ENCODE peak calls at places on chromosomes 16 and 17, in seven cellular contexts. One of them, this sample, is unnamed.

GRCh38 chr16:74605332-74605731 is 1.6 kb downstream of the GLG1 start:
- DNase-seq in heart left ventricle: no peak
- DNase-seq in Peyer's patch: no peak
- DNase-seq in IMR-90: no peak
- DNase-seq in NB4: no peak
- DNase-seq in breast epithelium: no peak
- DNase-seq in A549: no peak
- DNase-seq in this sample: no peak

GRCh38 chr17:39208893-39209292 is 8.8 kb downstream of the RPL19 start:
- DNase-seq in Peyer's patch: peak
- DNase-seq in heart left ventricle: no peak
- DNase-seq in breast epithelium: no peak
- DNase-seq in NB4: peak
- DNase-seq in A549: no peak
- DNase-seq in IMR-90: no peak
- DNase-seq in this sample: no peak

GRCh38 chr17:73630531-73630930 is 13.7 kb downstream of the SDK2 start:
- DNase-seq in IMR-90: no peak
- DNase-seq in NB4: no peak
- DNase-seq in A549: no peak
- DNase-seq in breast epithelium: no peak
- DNase-seq in Peyer's patch: no peak
- DNase-seq in heart left ventricle: no peak
- DNase-seq in this sample: no peak

GRCh38 chr17:2230877-2231276 is 72.7 kb downstream of the SMG6 start:
- DNase-seq in IMR-90: peak
- DNase-seq in A549: no peak
- DNase-seq in breast epithelium: no peak
- DNase-seq in Peyer's patch: no peak
- DNase-seq in NB4: no peak
- DNase-seq in heart left ventricle: no peak
- DNase-seq in this sample: no peak

GRCh38 chr16:64459821-64460220 is 662.0 kb downstream of the CDH11 start:
- DNase-seq in breast epithelium: no peak
- DNase-seq in Peyer's patch: no peak
- DNase-seq in heart left ventricle: peak
- DNase-seq in A549: no peak
- DNase-seq in NB4: no peak
- DNase-seq in IMR-90: peak
- DNase-seq in this sample: no peak

GRCh38 chr17:9409026-9409425 is 166.6 kb downstream of the STX8 start:
- DNase-seq in IMR-90: no peak
- DNase-seq in NB4: no peak
- DNase-seq in heart left ventricle: no peak
- DNase-seq in A549: no peak
- DNase-seq in Peyer's patch: no peak
- DNase-seq in breast epithelium: no peak
- DNase-seq in this sample: no peak

GRCh38 chr17:39225974-39226683 is 384 bp upstream of the STAC2 start:
- DNase-seq in A549: peak
- DNase-seq in Peyer's patch: peak
- DNase-seq in IMR-90: peak
- DNase-seq in heart left ventricle: peak
- DNase-seq in breast epithelium: peak
- DNase-seq in NB4: no peak
- DNase-seq in this sample: no peak

GRCh38 chr17:4407216-4407615 is 26.5 kb upstream of the SPNS3 start:
- DNase-seq in breast epithelium: peak
- DNase-seq in heart left ventricle: no peak
- DNase-seq in NB4: no peak
- DNase-seq in Peyer's patch: no peak
- DNase-seq in A549: no peak
- DNase-seq in IMR-90: no peak
- DNase-seq in this sample: no peak

GRCh38 chr17:2054740-2055493 is at the start of gene HIC1:
- DNase-seq in NB4: peak
- DNase-seq in Peyer's patch: peak
- DNase-seq in A549: peak
- DNase-seq in IMR-90: peak
- DNase-seq in breast epithelium: peak
- DNase-seq in heart left ventricle: peak
- DNase-seq in this sample: peak

GRCh38 chr17:68294196-68294555 is 2.9 kb downstream of the ARSG start:
- DNase-seq in NB4: peak
- DNase-seq in IMR-90: no peak
- DNase-seq in Peyer's patch: no peak
- DNase-seq in A549: no peak
- DNase-seq in heart left ventricle: no peak
- DNase-seq in breast epithelium: no peak
- DNase-seq in this sample: no peak

GRCh38 chr17:75950850-75951554 is 10.2 kb upstream of the FBF1 start:
- DNase-seq in NB4: no peak
- DNase-seq in IMR-90: peak
- DNase-seq in Peyer's patch: no peak
- DNase-seq in heart left ventricle: no peak
- DNase-seq in breast epithelium: no peak
- DNase-seq in A549: no peak
- DNase-seq in this sample: no peak

GRCh38 chr17:37698856-37699255 is 46.0 kb downstream of the HNF1B start:
- DNase-seq in A549: no peak
- DNase-seq in NB4: no peak
- DNase-seq in Peyer's patch: no peak
- DNase-seq in heart left ventricle: no peak
- DNase-seq in breast epithelium: no peak
- DNase-seq in IMR-90: no peak
- DNase-seq in this sample: no peak

GRCh38 chr17:50278526-50279180 is 4.4 kb downstream of the TMEM92 start:
- DNase-seq in Peyer's patch: no peak
- DNase-seq in heart left ventricle: no peak
- DNase-seq in IMR-90: no peak
- DNase-seq in NB4: no peak
- DNase-seq in A549: no peak
- DNase-seq in breast epithelium: no peak
- DNase-seq in this sample: no peak

GRCh38 chr17:80277751-80278671 is 17.4 kb downstream of the RNF213 start:
- DNase-seq in heart left ventricle: no peak
- DNase-seq in Peyer's patch: no peak
- DNase-seq in IMR-90: no peak
- DNase-seq in NB4: no peak
- DNase-seq in A549: no peak
- DNase-seq in breast epithelium: peak
- DNase-seq in this sample: no peak

GRCh38 chr16:10965440-10966039 is 21.2 kb downstream of the CLEC16A start:
- DNase-seq in breast epithelium: no peak
- DNase-seq in NB4: peak
- DNase-seq in IMR-90: no peak
- DNase-seq in heart left ventricle: no peak
- DNase-seq in A549: no peak
- DNase-seq in Peyer's patch: no peak
- DNase-seq in this sample: no peak

GRCh38 chr16:7321661-7322060 is 11.0 kb upstream of the RBFOX1 start:
- DNase-seq in breast epithelium: no peak
- DNase-seq in NB4: peak
- DNase-seq in IMR-90: no peak
- DNase-seq in Peyer's patch: no peak
- DNase-seq in heart left ventricle: no peak
- DNase-seq in A549: no peak
- DNase-seq in this sample: no peak

DNA sequence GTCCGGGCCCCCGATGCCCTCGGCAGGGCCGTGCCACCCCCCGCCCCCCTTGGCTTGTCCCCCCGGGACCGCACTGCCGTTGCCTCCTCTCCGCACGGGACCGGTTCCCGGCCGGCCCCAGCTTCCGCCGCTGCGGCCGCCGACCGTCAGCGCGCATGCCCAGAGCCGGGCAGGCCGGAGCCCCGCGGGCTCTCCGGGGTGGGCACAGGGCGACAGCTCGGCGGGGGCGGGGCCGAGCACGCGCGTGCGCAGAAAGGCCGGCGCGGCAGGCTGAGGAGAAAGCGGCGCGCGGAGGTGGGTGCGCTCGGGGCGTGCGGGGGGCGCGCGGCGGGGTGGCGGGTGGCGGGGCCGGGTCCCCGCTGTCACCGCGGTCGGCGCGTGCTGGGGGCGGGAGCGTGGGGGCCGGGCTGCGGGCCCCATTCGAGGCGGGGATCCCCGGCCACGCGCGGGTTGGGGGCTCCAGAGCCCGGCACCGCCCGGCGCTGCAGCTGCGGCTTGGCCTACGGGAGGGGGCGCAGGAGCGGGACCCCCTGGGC is at the start of gene TBC1D24:
- DNase-seq in heart left ventricle: peak
- DNase-seq in Peyer's patch: peak
- DNase-seq in IMR-90: peak
- DNase-seq in breast epithelium: peak
- DNase-seq in NB4: peak
- DNase-seq in A549: peak
- DNase-seq in this sample: peak
- TF ChIP-seq POLR2A in heart left ventricle: no peak
- TF ChIP-seq POLR2A in Peyer's patch: peak
- TF ChIP-seq POLR2A in IMR-90: peak
- TF ChIP-seq POLR2A in breast epithelium: peak
- TF ChIP-seq POLR2A in NB4: peak
- TF ChIP-seq POLR2A in A549: peak
- TF ChIP-seq POLR2A in this sample: peak

DNA sequence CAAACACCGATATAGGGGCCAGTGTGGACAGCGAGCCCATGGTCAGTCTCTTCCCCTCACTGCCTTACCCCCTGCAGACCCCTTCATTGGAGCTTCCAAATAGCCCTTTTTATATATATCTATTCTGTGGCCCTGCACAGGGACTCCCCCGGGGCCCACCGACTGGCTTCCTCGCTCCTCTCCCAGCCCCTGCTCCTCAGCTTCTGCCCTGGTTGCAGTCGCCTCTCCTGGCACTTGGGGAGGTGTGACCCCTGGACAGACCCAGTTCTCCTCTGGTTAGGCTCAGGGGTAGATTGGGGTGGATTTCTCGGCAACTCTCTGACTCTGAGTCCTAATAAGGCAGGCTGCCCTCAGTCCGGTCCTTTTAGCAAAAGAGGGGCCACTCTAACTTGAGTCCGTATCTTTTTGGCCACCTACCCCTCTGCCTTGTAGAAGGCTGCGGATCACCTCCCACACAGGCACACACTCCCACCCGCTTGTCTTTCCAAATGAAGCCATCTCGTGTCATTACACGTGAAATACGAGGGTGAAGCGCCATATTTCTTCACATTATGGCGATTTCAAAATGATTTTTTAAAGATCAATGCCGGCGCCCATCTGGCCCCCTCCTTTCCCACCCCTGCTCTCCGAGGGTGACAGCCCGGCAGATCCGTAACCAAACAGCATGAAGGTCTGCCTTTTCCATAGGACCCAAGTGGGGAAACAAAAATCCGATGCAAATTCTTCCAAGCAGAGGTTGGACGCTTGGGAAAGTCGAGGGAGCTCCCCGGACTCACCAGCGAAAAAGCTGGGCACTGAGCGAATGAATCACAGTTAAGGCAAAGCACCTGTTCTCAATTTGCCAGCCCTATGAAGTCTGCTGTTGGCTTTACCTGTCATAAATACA is 1.7 kb upstream of the HOXB9 start:
- DNase-seq in breast epithelium: no peak
- DNase-seq in Peyer's patch: no peak
- DNase-seq in A549: no peak
- DNase-seq in NB4: no peak
- DNase-seq in IMR-90: no peak
- DNase-seq in heart left ventricle: no peak
- DNase-seq in this sample: no peak
- H3K4me3 ChIP-seq in breast epithelium: no peak
- H3K4me3 ChIP-seq in Peyer's patch: no peak
- H3K4me3 ChIP-seq in A549: no peak
- H3K4me3 ChIP-seq in NB4: no peak
- H3K4me3 ChIP-seq in IMR-90: no peak
- H3K4me3 ChIP-seq in heart left ventricle: no peak
- H3K4me3 ChIP-seq in this sample: no peak

GRCh38 chr17:20095366-20096080 is 86.4 kb downstream of the SPECC1 start:
- DNase-seq in breast epithelium: peak
- DNase-seq in NB4: peak
- DNase-seq in heart left ventricle: peak
- DNase-seq in Peyer's patch: no peak
- DNase-seq in IMR-90: peak
- DNase-seq in A549: peak
- DNase-seq in this sample: peak
- TF ChIP-seq CTCF in breast epithelium: no peak
- TF ChIP-seq CTCF in NB4: peak
- TF ChIP-seq CTCF in heart left ventricle: peak
- TF ChIP-seq CTCF in Peyer's patch: no peak
- TF ChIP-seq CTCF in IMR-90: peak
- TF ChIP-seq CTCF in A549: peak
- TF ChIP-seq CTCF in this sample: no peak

GRCh38 chr17:40777459-40777858 is 4.9 kb downstream of the KRT27 start:
- DNase-seq in heart left ventricle: no peak
- DNase-seq in IMR-90: no peak
- DNase-seq in NB4: no peak
- DNase-seq in A549: no peak
- DNase-seq in Peyer's patch: no peak
- DNase-seq in breast epithelium: no peak
- DNase-seq in this sample: no peak
- TF ChIP-seq POLR2A in heart left ventricle: no peak
- TF ChIP-seq POLR2A in IMR-90: no peak
- TF ChIP-seq POLR2A in NB4: no peak
- TF ChIP-seq POLR2A in A549: no peak
- TF ChIP-seq POLR2A in Peyer's patch: no peak
- TF ChIP-seq POLR2A in breast epithelium: no peak
- TF ChIP-seq POLR2A in this sample: no peak

GRCh38 chr17:29619251-29619650 is 3.5 kb downstream of the CORO6 start:
- DNase-seq in heart left ventricle: peak
- DNase-seq in NB4: peak
- DNase-seq in breast epithelium: no peak
- DNase-seq in IMR-90: peak
- DNase-seq in Peyer's patch: no peak
- DNase-seq in A549: no peak
- DNase-seq in this sample: no peak

GRCh38 chr17:29617125-29617480 is 5.6 kb downstream of the CORO6 start:
- DNase-seq in A549: peak
- DNase-seq in heart left ventricle: peak
- DNase-seq in NB4: peak
- DNase-seq in IMR-90: peak
- DNase-seq in breast epithelium: peak
- DNase-seq in Peyer's patch: peak
- DNase-seq in this sample: peak

GRCh38 chr17:29617481-29618271 is 5.0 kb downstream of the CORO6 start:
- DNase-seq in Peyer's patch: peak
- DNase-seq in IMR-90: peak
- DNase-seq in heart left ventricle: peak
- DNase-seq in A549: peak
- DNase-seq in NB4: peak
- DNase-seq in breast epithelium: peak
- DNase-seq in this sample: peak

GRCh38 chr17:29620271-29620670 is 2.4 kb downstream of the CORO6 start:
- DNase-seq in heart left ventricle: no peak
- DNase-seq in IMR-90: peak
- DNase-seq in Peyer's patch: no peak
- DNase-seq in A549: peak
- DNase-seq in breast epithelium: no peak
- DNase-seq in NB4: no peak
- DNase-seq in this sample: no peak

GRCh38 chr17:29618272-29619065 is 4.2 kb downstream of the CORO6 start:
- DNase-seq in Peyer's patch: no peak
- DNase-seq in A549: no peak
- DNase-seq in IMR-90: no peak
- DNase-seq in breast epithelium: no peak
- DNase-seq in NB4: no peak
- DNase-seq in heart left ventricle: no peak
- DNase-seq in this sample: no peak
- H3K4me3 ChIP-seq in Peyer's patch: peak
- H3K4me3 ChIP-seq in A549: peak
- H3K4me3 ChIP-seq in IMR-90: no peak
- H3K4me3 ChIP-seq in breast epithelium: peak
- H3K4me3 ChIP-seq in NB4: no peak
- H3K4me3 ChIP-seq in heart left ventricle: no peak
- H3K4me3 ChIP-seq in this sample: peak